ENCODE peak calls at places on chromosomes 16 and 17, in ten cellular contexts. E is fibroblast of pulmonary artery, B is H1, N is AG09309, Q is left ventricle myocardium inferior, X is neural crest cell, D is foreskin fibroblast, F is spleen, J is progenitor cell of endocrine pancreas, U is K562. G is an unnamed sample.

GRCh38 chr16:1740234-1740633 is 31.1 kb downstream of the NME3 start:
- DNase-seq in E (no peak), B (no peak), N (no peak), Q (no peak), X (no peak), D (no peak), F (no peak), J (no peak), U (no peak), G (no peak)

GRCh38 chr17:57782051-57782490 is 37.0 kb upstream of the CCDC182 start:
- DNase-seq in E (no peak), B (no peak), N (no peak), Q (no peak), X (no peak), D (no peak), F (no peak), J (no peak), U (no peak), G (no peak)

GRCh38 chr16:56203052-56203451 is 11.8 kb downstream of the GNAO1 start:
- DNase-seq in E (no peak), B (peak; percentile 53), N (no peak), Q (no peak), X (no peak), D (peak; percentile 6), F (no peak), J (no peak), U (peak; percentile 59), G (no peak)

GRCh38 chr17:6588165-6588564 is 31.8 kb upstream of the PITPNM3 start:
- DNase-seq in E (no peak), B (no peak), N (no peak), Q (no peak), X (no peak), D (no peak), F (no peak), J (no peak), U (no peak), G (no peak)

GRCh38 chr17:74987909-74988711 is 678 bp downstream of the CDR2L start:
- DNase-seq in E (peak; percentile 69), B (peak; percentile 81), N (no peak), Q (peak; percentile 90), X (peak; percentile 49), D (peak; percentile 92), F (peak; percentile 85), J (peak; percentile 58), U (peak; percentile 77), G (peak; percentile 70)

GRCh38 chr16:31213877-31214704 is at the start of gene TRIM72:
- DNase-seq in E (no peak), B (no peak), N (no peak), Q (no peak), X (no peak), D (no peak), F (peak; percentile 34), J (no peak), U (no peak), G (no peak)

GRCh38 chr17:59848778-59849177 is 44.0 kb downstream of the TUBD1 start:
- DNase-seq in E (peak; percentile 87), B (no peak), N (no peak), Q (peak; percentile 54), X (no peak), D (peak; percentile 73), F (peak; percentile 88), J (no peak), U (no peak), G (no peak)

GRCh38 chr17:2214887-2215615 is 88.5 kb downstream of the SMG6 start:
- DNase-seq in E (peak; percentile 66), B (no peak), N (no peak), Q (peak; percentile 78), X (no peak), D (peak; percentile 88), F (no peak), J (no peak), U (no peak), G (no peak)

GRCh38 chr16:87254271-87254670 is 62.9 kb downstream of the C16orf95 start:
- DNase-seq in E (no peak), B (no peak), N (no peak), Q (no peak), X (no peak), D (no peak), F (peak; percentile 40), J (no peak), U (no peak), G (no peak)

GRCh38 chr16:985646-986400 is 4.3 kb downstream of the SOX8 start:
- DNase-seq in E (no peak), B (no peak), N (no peak), Q (no peak), X (no peak), D (no peak), F (no peak), J (no peak), U (no peak), G (no peak)

GRCh38 chr17:50260501-50260911 is 13.8 kb upstream of the TMEM92 start:
- DNase-seq in E (no peak), B (no peak), N (no peak), Q (no peak), X (no peak), D (no peak), F (peak; percentile 56), J (no peak), U (no peak), G (no peak)

GRCh38 chr17:71331754-71332153 is 789.1 kb upstream of the SOX9 start:
- DNase-seq in E (no peak), B (no peak), N (no peak), Q (no peak), X (no peak), D (no peak), F (no peak), J (no peak), U (no peak), G (no peak)

GRCh38 chr17:77036841-77037381 is 103.9 kb upstream of the SEC14L1 start:
- DNase-seq in E (peak; percentile 17), B (no peak), N (no peak), Q (peak; percentile 18), X (no peak), D (no peak), F (no peak), J (no peak), U (peak; percentile 36), G (no peak)

GRCh38 chr17:29800457-29800856 is 129.6 kb downstream of the SSH2 start:
- DNase-seq in E (no peak), B (no peak), N (no peak), Q (no peak), X (no peak), D (no peak), F (no peak), J (no peak), U (no peak), G (no peak)

DNA sequence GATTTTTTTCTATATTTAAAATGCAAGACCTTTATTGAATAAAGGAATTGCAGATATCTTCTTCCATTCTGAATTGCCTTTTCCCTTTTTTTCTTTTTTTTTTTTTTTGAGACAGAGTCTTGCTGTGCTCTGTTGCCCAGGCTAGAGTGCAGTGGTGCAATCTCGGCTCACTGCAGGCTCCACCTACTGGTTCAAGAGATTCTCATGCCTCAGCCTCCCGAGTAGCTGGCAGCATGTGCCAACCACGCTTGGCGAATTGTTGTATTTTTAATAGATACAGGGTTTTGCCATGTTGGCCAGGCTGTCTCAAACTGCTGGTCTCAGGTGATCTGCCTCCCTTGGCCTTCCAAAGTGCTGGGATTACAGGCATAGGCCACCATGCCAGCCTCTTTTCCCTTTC is 151.5 kb downstream of the CEP112 start:
- DNase-seq in E (no peak), B (no peak), N (no peak), Q (no peak), X (no peak), D (no peak), F (no peak), J (no peak), U (no peak), G (no peak)
- TF ChIP-seq CTCF in E (peak; percentile 3), B (peak; percentile 17), N (peak; percentile 16), Q (peak; percentile 15), X (peak; percentile 26), D (no peak), F (no peak), J (peak; percentile 10), U (no peak), G (no peak)

DNA sequence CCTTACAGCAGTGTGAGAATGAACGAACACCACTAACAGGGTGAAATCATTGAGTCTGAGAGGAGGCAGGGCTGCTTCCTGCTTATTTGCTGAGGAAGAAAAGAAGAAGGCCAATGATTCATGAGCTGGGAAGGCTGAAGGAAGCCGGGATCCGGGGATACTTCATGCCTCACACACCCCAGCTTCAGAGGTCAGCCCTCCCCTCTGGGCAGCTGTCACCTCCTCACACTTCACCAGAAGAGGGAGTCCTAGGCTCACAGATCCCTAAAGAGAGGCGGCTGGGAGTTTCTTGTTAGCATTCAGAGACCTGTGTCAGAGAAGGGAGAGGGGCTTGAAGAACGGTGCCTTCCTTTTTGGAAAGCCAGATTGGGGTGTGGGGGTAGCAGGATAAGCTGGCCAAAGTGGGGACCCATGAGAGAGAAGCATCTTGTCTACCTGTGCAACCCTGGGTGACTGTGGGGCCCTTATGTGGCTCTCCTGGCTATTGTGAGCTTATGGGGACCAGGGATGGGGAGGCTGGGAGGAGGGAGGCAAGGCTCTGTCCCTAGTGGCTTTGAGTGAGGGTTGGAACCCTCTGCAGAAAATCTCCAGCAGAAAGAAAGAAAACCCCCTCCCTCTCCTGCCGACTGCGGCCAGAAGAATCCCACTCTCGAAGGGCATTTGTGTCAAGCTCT is 94.6 kb downstream of the RGS9 start:
- DNase-seq in E (peak; percentile 82), B (peak; percentile 77), N (peak; percentile 67), Q (no peak), X (peak; percentile 59), D (peak; percentile 93), F (no peak), J (peak; percentile 43), U (peak; percentile 73), G (peak; percentile 72)
- TF ChIP-seq CTCF in E (peak; percentile 92), B (peak; percentile 80), N (peak; percentile 89), Q (peak; percentile 68), X (peak; percentile 81), D (peak; percentile 81), F (peak; percentile 51), J (peak; percentile 72), U (peak; percentile 79), G (peak; percentile 35)

GRCh38 chr17:19812407-19812806 is 55.3 kb downstream of the ULK2 start:
- DNase-seq in E (peak; percentile 21), B (no peak), N (no peak), Q (no peak), X (no peak), D (peak; percentile 58), F (no peak), J (no peak), U (no peak), G (no peak)
- TF ChIP-seq CTCF in E (peak; percentile 43), B (peak; percentile 40), N (peak; percentile 54), Q (no peak), X (no peak), D (peak; percentile 52), F (no peak), J (peak; percentile 14), U (peak; percentile 29), G (no peak)

GRCh38 chr17:17143501-17143900 is 62.6 kb downstream of the PLD6 start:
- DNase-seq in E (no peak), B (no peak), N (no peak), Q (no peak), X (no peak), D (no peak), F (no peak), J (no peak), U (no peak), G (no peak)
- TF ChIP-seq CTCF in E (no peak), B (no peak), N (no peak), Q (no peak), X (no peak), D (no peak), F (no peak), J (no peak), U (no peak), G (no peak)